ENCODE peak calls at places on chromosomes 12 and 14, in eight cellular contexts. V, G, Y, T, R, Z, L and F are unnamed samples.

GRCh38 chr12:109309441-109310246 is 560 bp upstream of the FOXN4 start:
- DNase-seq in V (no peak), G (no peak), Y (no peak), T (no peak), R (no peak), Z (no peak), L (no peak), F (no peak)

GRCh38 chr14:95023886-95024285 is 133.4 kb downstream of the DICER1 start:
- DNase-seq in V (no peak), G (no peak), Y (no peak), T (peak; percentile 58), R (no peak), Z (no peak), L (no peak), F (no peak)

GRCh38 chr12:6180300-6181051 is 19.7 kb upstream of the CD9 start:
- DNase-seq in V (peak; percentile 76), G (peak; percentile 15), Y (no peak), T (no peak), R (peak; percentile 86), Z (peak; percentile 85), L (peak; percentile 73), F (peak; percentile 36)

GRCh38 chr14:106845286-106846087 is 1319.1 kb downstream of the TMEM121 start:
- DNase-seq in V (peak; percentile 97), G (no peak), Y (peak; percentile 63), T (no peak), R (peak; percentile 58), Z (no peak), L (peak; percentile 29), F (no peak)

GRCh38 chr14:102055181-102055901 is 31.5 kb downstream of the HSP90AA1 start:
- DNase-seq in V (peak; percentile 18), G (no peak), Y (no peak), T (no peak), R (no peak), Z (no peak), L (no peak), F (peak; percentile 78)

GRCh38 chr14:76848879-76849278 is 22.7 kb downstream of the LRRC74A start:
- DNase-seq in V (no peak), G (peak; percentile 15), Y (no peak), T (no peak), R (no peak), Z (no peak), L (no peak), F (peak; percentile 13)

GRCh38 chr14:51211149-51211548 is 28.9 kb upstream of the TMX1 start:
- DNase-seq in V (no peak), G (no peak), Y (peak; percentile 47), T (no peak), R (no peak), Z (no peak), L (no peak), F (no peak)

GRCh38 chr14:89340200-89340667 is 76.8 kb downstream of the FOXN3 start:
- DNase-seq in V (peak; percentile 76), G (no peak), Y (no peak), T (no peak), R (peak; percentile 41), Z (no peak), L (no peak), F (peak; percentile 46)

GRCh38 chr12:120853188-120853587 is 51.0 kb downstream of the SPPL3 start:
- DNase-seq in V (no peak), G (no peak), Y (no peak), T (no peak), R (no peak), Z (no peak), L (no peak), F (no peak)

GRCh38 chr12:127174881-127175280 is 1092.1 kb upstream of the TMEM132C start:
- DNase-seq in V (no peak), G (no peak), Y (no peak), T (peak; percentile 22), R (no peak), Z (no peak), L (no peak), F (no peak)

GRCh38 chr14:57533214-57533613 is 39.6 kb upstream of the CCDC198 start:
- DNase-seq in V (peak; percentile 12), G (peak; percentile 22), Y (no peak), T (no peak), R (no peak), Z (no peak), L (peak; percentile 28), F (no peak)

GRCh38 chr14:40855343-40855742 is 751.3 kb upstream of the LRFN5 start:
- DNase-seq in V (no peak), G (no peak), Y (no peak), T (no peak), R (no peak), Z (no peak), L (no peak), F (no peak)

DNA sequence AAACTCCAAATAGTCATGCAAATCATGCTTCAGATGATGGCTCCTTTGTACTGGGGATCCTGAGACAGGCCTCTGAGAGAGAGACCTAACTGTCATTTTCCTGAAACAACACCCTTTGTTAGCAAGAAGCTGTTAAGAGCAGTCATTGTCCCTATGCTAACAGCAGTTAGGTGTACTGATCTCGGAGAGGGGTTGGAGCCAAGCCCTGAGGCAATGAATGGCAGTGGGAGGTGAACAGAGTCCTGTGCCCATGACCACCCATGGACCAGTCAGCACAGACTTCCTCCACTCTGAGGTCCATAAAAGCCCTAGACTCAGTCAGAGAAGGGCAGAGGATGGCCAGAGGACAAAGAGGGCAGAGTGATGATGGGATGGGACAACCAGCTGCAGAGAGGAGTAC is 747.6 kb upstream of the LRFN5 start:
- DNase-seq in V (no peak), G (no peak), Y (no peak), T (no peak), R (no peak), Z (no peak), L (no peak), F (no peak)
- H3K27me3 ChIP-seq in V (no peaks in the 10 kb centered on the region), G (no peaks in the 10 kb centered on the region), Y (no peaks in the 10 kb centered on the region), T (no peaks in the 10 kb centered on the region), R (no peaks in the 10 kb centered on the region), Z (no peaks in the 10 kb centered on the region), L (no peaks in the 10 kb centered on the region), F (no peaks in the 10 kb centered on the region)

GRCh38 chr14:64504897-64505771 is 564 bp downstream of the ZBTB1 start:
- DNase-seq in V (peak; percentile 67), G (peak; percentile 58), Y (peak; percentile 91), T (no peak), R (peak; percentile 89), Z (peak; percentile 93), L (peak; percentile 91), F (peak; percentile 81)
- H3K4me1 ChIP-seq in V (peaks cover 69% of the 10 kb centered on the region), G (peaks cover 62% of the 10 kb centered on the region), Y (peaks cover 20% of the 10 kb centered on the region), T (peaks cover 71% of the 10 kb centered on the region), R (peaks cover 10% of the 10 kb centered on the region), Z (peaks cover 67% of the 10 kb centered on the region), L (peaks cover 68% of the 10 kb centered on the region), F (peaks cover 39% of the 10 kb centered on the region)

GRCh38 chr14:74860899-74861733 is 14.8 kb downstream of the PROX2 start:
- DNase-seq in V (peak; percentile 77), G (peak; percentile 69), Y (peak; percentile 77), T (no peak), R (peak; percentile 88), Z (peak; percentile 93), L (peak; percentile 95), F (peak; percentile 60)
- TF ChIP-seq CTCF in V (peak; percentile 92), G (peak; percentile 89), Y (peak; percentile 85), T (peak; percentile 83), R (peak; percentile 75), Z (peak; percentile 90), L (peak; percentile 87), F (peak; percentile 93)

GRCh38 chr12:114917307-114917706 is 233.3 kb upstream of the TBX3 start:
- DNase-seq in V (no peak), G (no peak), Y (no peak), T (no peak), R (no peak), Z (no peak), L (no peak), F (no peak)
- H3K27me3 ChIP-seq in V (no peaks in the 10 kb centered on the region), G (no peaks in the 10 kb centered on the region), Y (no peaks in the 10 kb centered on the region), T (no peaks in the 10 kb centered on the region), R (no peaks in the 10 kb centered on the region), Z (no peaks in the 10 kb centered on the region), L (no peaks in the 10 kb centered on the region), F (no peaks in the 10 kb centered on the region)

DNA sequence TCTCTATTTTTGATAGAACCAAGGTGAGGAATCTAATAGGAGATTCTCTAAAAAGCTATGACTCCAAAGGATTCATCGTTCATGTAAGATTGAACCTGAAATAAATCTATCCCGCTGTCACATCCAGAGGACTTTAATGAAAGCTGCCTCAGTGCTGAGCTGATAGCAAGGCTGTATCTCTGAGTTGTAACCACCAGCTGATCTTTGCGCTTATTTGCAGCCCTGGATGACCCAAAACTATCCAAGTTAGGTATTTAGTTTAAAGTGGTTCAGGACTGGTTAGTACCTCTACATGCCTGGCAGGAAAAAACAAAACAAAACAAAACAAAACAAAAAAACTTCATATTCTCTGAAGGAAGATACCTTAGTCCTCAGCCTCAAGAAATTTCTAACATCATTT is 8.8 kb upstream of the ANKRD33 start:
- DNase-seq in V (no peak), G (no peak), Y (no peak), T (no peak), R (no peak), Z (no peak), L (no peak), F (no peak)
- H3K4me1 ChIP-seq in V (peaks cover 13% of the 10 kb centered on the region), G (peaks cover under 1% of the 10 kb centered on the region), Y (no peaks in the 10 kb centered on the region), T (no peaks in the 10 kb centered on the region), R (no peaks in the 10 kb centered on the region), Z (no peaks in the 10 kb centered on the region), L (no peaks in the 10 kb centered on the region), F (no peaks in the 10 kb centered on the region)

DNA sequence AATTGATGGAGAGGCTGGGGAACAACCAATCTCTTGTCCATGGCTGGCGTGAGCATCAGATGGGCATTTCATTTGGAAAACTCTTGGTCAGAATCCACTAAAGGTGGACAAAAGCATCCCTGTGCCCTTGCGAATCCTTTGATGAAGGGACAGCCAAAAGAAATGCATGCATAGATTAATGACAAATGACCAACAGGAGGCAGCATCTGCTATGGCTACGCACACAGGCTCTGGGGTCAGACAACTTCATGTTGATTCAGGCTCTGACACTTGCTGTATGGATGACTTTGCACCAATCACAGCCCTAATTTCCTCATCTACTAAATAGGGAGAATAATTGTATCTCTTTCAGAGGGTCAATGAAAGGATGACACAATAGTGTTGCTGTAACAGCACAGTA is 117.5 kb downstream of the ASCL4 start:
- DNase-seq in V (no peak), G (no peak), Y (no peak), T (no peak), R (no peak), Z (no peak), L (peak; percentile 30), F (no peak)
- TF ChIP-seq CTCF in V (peak; percentile 35), G (peak; percentile 43), Y (no peak), T (no peak), R (no peak), Z (peak; percentile 4), L (no peak), F (peak; percentile 29)